ENCODE peak calls at places on chromosome 18, in four cellular contexts. M is heart right ventricle, H is stomach, B is nephron progenitor cell. S is an unnamed sample.
A peak's percentile ranks its signal among the peaks of the same experiment; 100 is the strongest.

GRCh38 chr18:59008302-59008974 is 131.2 kb upstream of the SEC11C start:
- DNase-seq in M (no peak), H (no peak), B (no peak), S (no peak)

GRCh38 chr18:33440011-33440383 is 524 bp downstream of the CCDC178 start:
- DNase-seq in M (peak; percentile 8), H (peak; percentile 54), B (peak; percentile 64), S (peak; percentile 69)

GRCh38 chr18:61901334-61901986 is 8.7 kb upstream of the RNF152 start:
- DNase-seq in M (no peak), H (peak; percentile 59), B (peak; percentile 48), S (no peak)

GRCh38 chr18:365651-366050 is 97.8 kb upstream of the THOC1 start:
- DNase-seq in M (no peak), H (no peak), B (no peak), S (no peak)

GRCh38 chr18:36871801-36872200 is 42.9 kb downstream of the KIAA1328 start:
- DNase-seq in M (no peak), H (no peak), B (no peak), S (no peak)

GRCh38 chr18:24695168-24695567 is 234.7 kb downstream of the HRH4 start:
- DNase-seq in M (no peak), H (no peak), B (no peak), S (no peak)

GRCh38 chr18:75529394-75529793 is 101.9 kb upstream of the SMIM21 start:
- DNase-seq in M (no peak), H (no peak), B (no peak), S (no peak)

GRCh38 chr18:1094408-1094807 is 189.7 kb downstream of the ADCYAP1 start:
- DNase-seq in M (no peak), H (no peak), B (no peak), S (no peak)

GRCh38 chr18:36756262-36756661 is 72.5 kb downstream of the TPGS2 start:
- DNase-seq in M (no peak), H (no peak), B (no peak), S (no peak)

GRCh38 chr18:48488388-48488850 is 50.4 kb upstream of the CTIF start:
- DNase-seq in M (peak; percentile 81), H (peak; percentile 95), B (no peak), S (no peak)

GRCh38 chr18:61955644-61956043 is 62.8 kb upstream of the RNF152 start:
- DNase-seq in M (no peak), H (no peak), B (no peak), S (no peak)

GRCh38 chr18:48545690-48546365 is 7.0 kb downstream of the CTIF start:
- DNase-seq in M (peak; percentile 79), H (peak; percentile 31), B (peak; percentile 46), S (no peak)

GRCh38 chr18:40415224-40415791 is 1539.7 kb upstream of the PIK3C3 start:
- DNase-seq in M (no peak), H (no peak), B (no peak), S (no peak)

GRCh38 chr18:63994783-63995399 is 25.0 kb downstream of the SERPINB8 start:
- DNase-seq in M (peak; percentile 23), H (peak; percentile 55), B (peak; percentile 57), S (no peak)

GRCh38 chr18:36441426-36441870 is 143.9 kb downstream of the FHOD3 start:
- DNase-seq in M (no peak), H (no peak), B (no peak), S (no peak)

DNA sequence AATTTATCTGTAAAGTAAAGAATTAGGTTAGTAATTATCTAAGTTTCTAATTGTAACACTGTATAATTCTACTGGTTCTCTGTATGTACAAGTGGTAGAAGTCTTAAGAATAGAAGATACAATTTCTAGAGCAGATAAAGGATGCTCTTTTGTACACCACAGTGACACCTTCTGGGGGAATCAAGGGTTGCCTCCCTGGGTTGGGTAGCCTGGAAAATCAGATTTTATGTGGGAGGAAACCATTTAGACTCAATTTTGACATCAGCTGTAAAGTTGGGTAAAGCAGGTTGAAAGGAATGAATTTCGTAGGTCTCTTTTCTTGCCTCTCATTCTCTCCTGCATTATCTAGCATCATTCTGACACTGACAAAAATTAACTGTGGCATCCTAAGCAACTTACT is 354.8 kb downstream of the DCC start:
- DNase-seq in M (no peak), H (no peak), B (peak; percentile 27), S (no peak)
- TF ChIP-seq CTCF in M (peak; percentile 12), H (no peak), B (peak; percentile 56), S (peak; percentile 79)

DNA sequence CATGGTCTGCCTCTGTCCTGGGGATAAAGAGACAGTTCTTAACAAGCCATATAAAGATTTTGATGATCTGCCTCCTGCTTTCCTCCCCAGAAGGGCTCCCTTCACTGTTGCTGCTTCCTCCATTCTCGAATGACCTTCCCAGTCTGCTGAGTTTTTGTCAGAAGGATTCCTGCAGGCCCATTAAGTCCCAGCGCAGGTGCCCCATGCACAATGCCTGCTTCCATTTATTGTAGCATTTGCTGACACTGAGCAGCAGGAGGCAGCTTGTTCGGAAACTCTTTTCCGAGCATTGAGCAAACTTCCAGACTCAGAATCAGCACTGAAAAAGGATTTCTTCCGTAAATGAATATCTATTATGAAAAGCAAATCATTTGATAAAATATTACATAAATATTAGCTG is 110.3 kb downstream of the DTNA start:
- DNase-seq in M (no peak), H (no peak), B (no peak), S (no peak)
- TF ChIP-seq CTCF in M (no peak), H (no peak), B (no peak), S (no peak)

GRCh38 chr18:55322176-55322735 is 265.7 kb downstream of the TCF4 start:
- DNase-seq in M (peak; percentile 91), H (peak; percentile 49), B (peak; percentile 72), S (peak; percentile 76)
- TF ChIP-seq CTCF in M (peak; percentile 48), H (no peak), B (no peak), S (peak; percentile 20)

DNA sequence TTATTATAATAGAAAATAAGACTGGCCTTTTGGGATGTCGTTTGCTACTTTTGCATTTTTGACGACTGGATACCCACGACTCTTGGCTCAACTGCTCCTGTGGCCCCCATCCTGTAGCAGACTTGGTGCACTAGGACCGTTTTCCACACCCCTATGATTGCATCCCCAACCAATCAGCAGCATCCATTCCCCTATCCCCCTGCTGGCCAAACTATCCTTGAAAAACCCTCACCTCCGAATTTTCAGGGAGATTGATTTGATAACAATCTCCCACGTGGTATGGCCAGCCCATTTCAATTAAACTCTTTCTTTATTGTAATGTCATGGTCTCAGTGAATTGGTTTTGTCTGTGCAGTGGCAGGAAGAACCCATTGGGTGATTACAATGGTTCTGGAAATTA is 37.9 kb upstream of the TTR start:
- DNase-seq in M (no peak), H (no peak), B (no peak), S (no peak)
- TF ChIP-seq CTCF in M (no peak), H (no peak), B (no peak), S (peak; percentile 52)

GRCh38 chr18:56712761-56713160 is 61.6 kb downstream of the WDR7 start:
- DNase-seq in M (no peak), H (no peak), B (no peak), S (no peak)

GRCh38 chr18:56711706-56712445 is 60.7 kb downstream of the WDR7 start:
- DNase-seq in M (no peak), H (no peak), B (no peak), S (no peak)

GRCh38 chr18:56715121-56715520 is 64.0 kb downstream of the WDR7 start:
- DNase-seq in M (no peak), H (no peak), B (no peak), S (no peak)

DNA sequence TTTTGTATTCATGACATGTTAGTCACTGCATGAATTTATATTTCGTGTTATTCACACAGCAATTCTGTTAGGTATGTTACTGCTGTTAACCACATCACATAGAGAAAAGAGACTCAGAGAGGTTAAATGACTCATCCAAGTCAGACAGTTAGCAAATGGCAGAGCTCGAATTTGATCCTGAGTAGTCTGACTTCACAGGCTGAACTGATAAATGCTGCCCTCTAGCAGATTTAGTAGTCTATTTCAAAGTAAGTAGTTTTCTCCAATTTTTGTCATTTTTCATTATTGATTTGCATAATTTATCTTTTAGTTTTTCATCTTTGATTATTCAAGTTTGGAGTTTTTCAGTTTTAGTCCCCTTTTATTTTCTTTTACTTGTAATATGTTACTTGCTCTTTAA is 58.3 kb downstream of the WDR7 start:
- DNase-seq in M (no peak), H (no peak), B (no peak), S (no peak)
- TF ChIP-seq CTCF in M (peak; percentile 36), H (no peak), B (no peak), S (peak; percentile 22)

GRCh38 chr18:5546660-5547059 is 2.9 kb upstream of the EPB41L3 start:
- DNase-seq in M (no peak), H (no peak), B (peak; percentile 31), S (no peak)
- TF ChIP-seq CTCF in M (peak; percentile 55), H (peak; percentile 7), B (peak; percentile 45), S (peak; percentile 71)

GRCh38 chr18:54776282-54776977 is 51.8 kb upstream of the RAB27B start:
- DNase-seq in M (no peak), H (no peak), B (no peak), S (no peak)

GRCh38 chr18:54774423-54774822 is 53.9 kb upstream of the RAB27B start:
- DNase-seq in M (no peak), H (no peak), B (no peak), S (no peak)

GRCh38 chr18:54774971-54775665 is 53.2 kb upstream of the RAB27B start:
- DNase-seq in M (no peak), H (no peak), B (no peak), S (no peak)

GRCh38 chr18:54777118-54777791 is 51.0 kb upstream of the RAB27B start:
- DNase-seq in M (no peak), H (no peak), B (no peak), S (no peak)

GRCh38 chr18:54775686-54776085 is 52.6 kb upstream of the RAB27B start:
- DNase-seq in M (no peak), H (peak; percentile 40), B (no peak), S (no peak)
- TF ChIP-seq CTCF in M (no peak), H (no peak), B (no peak), S (peak; percentile 29)

GRCh38 chr18:77701977-77702376 is 452.3 kb downstream of the GALR1 start:
- DNase-seq in M (no peak), H (no peak), B (no peak), S (no peak)
- TF ChIP-seq CTCF in M (no peak), H (no peak), B (no peak), S (no peak)

GRCh38 chr18:55732227-55733106 is 144.5 kb upstream of the TCF4 start:
- DNase-seq in M (no peak), H (no peak), B (no peak), S (no peak)
- TF ChIP-seq CTCF in M (no peak), H (no peak), B (no peak), S (no peak)

GRCh38 chr18:67705748-67706147 is 189.2 kb upstream of the DSEL start:
- DNase-seq in M (no peak), H (no peak), B (no peak), S (no peak)
- TF ChIP-seq CTCF in M (no peak), H (no peak), B (no peak), S (peak; percentile 24)